ENCODE peak calls at places on chromosomes 12 and 14, in eight cellular contexts. P is AG08395; O is erythroblast; N is stimulated activated CD4-positive, alpha-beta T cell treated with anti-CD3 and anti-CD28 coated beads, Interleukin-4, amount 100 ng/mL, for 48 hours; K is Karpas-422; W is NCI-H345; B is sciatic nerve; Z is amygdala. U is an unnamed sample.

GRCh38 chr14:36021030-36021422 is 155.5 kb downstream of the PTCSC3 start:
- DNase-seq in P (no peak), O (no peak), N (no peak), K (no peak), W (no peak), B (no peak), Z (no peak), U (no peak)

GRCh38 chr14:55198749-55199148 is 7.4 kb upstream of the DLGAP5 start:
- DNase-seq in P (no peak), O (no peak), N (no peak), K (no peak), W (no peak), B (no peak), Z (no peak), U (no peak)

GRCh38 chr12:107369679-107370078 is 276.3 kb upstream of the CRY1 start:
- DNase-seq in P (no peak), O (no peak), N (no peak), K (no peak), W (no peak), B (no peak), Z (no peak), U (no peak)

GRCh38 chr14:24195186-24196070 is at the start of gene TM9SF1:
- DNase-seq in P (peak), O (peak), N (peak), K (peak), W (peak), B (peak), Z (peak), U (peak)

GRCh38 chr14:98077176-98077575 is 1194.8 kb downstream of the BCL11B start:
- DNase-seq in P (no peak), O (no peak), N (no peak), K (no peak), W (peak), B (no peak), Z (no peak), U (no peak)

GRCh38 chr14:75519826-75520692 is 2.2 kb upstream of the BATF start:
- DNase-seq in P (peak), O (no peak), N (no peak), K (no peak), W (no peak), B (no peak), Z (no peak), U (no peak)

GRCh38 chr12:91423336-91424050 is 240.9 kb upstream of the DCN start:
- DNase-seq in P (no peak), O (no peak), N (no peak), K (peak), W (no peak), B (no peak), Z (no peak), U (no peak)

GRCh38 chr14:67526181-67526580 is 6.9 kb upstream of the PLEKHH1 start:
- DNase-seq in P (no peak), O (no peak), N (no peak), K (no peak), W (no peak), B (no peak), Z (no peak), U (no peak)

GRCh38 chr12:68871899-68872298 is 61.1 kb downstream of the CPM start:
- DNase-seq in P (no peak), O (peak), N (no peak), K (peak), W (no peak), B (no peak), Z (no peak), U (no peak)

GRCh38 chr12:6039894-6040601 is 84.4 kb downstream of the VWF start:
- DNase-seq in P (peak), O (peak), N (peak), K (peak), W (peak), B (no peak), Z (peak), U (peak)

GRCh38 chr14:61227893-61228591 is 53.1 kb downstream of the TMEM30B start:
- DNase-seq in P (no peak), O (no peak), N (no peak), K (no peak), W (no peak), B (no peak), Z (no peak), U (no peak)

GRCh38 chr12:116436561-116437249 is 122.5 kb upstream of the MAP1LC3B2 start:
- DNase-seq in P (no peak), O (no peak), N (no peak), K (no peak), W (no peak), B (no peak), Z (no peak), U (no peak)

GRCh38 chr14:102012336-102012735 is 48.0 kb downstream of the DYNC1H1 start:
- DNase-seq in P (no peak), O (no peak), N (no peak), K (no peak), W (no peak), B (no peak), Z (no peak), U (no peak)

GRCh38 chr12:57888407-57889157 is 42.1 kb upstream of the CTDSP2 start:
- DNase-seq in P (peak), O (no peak), N (no peak), K (no peak), W (peak), B (no peak), Z (peak), U (peak)